ENCODE peak calls at places on chromosome 10, in four cellular contexts. M is IMR-90, K is LHCN-M2, Q is fibroblast of the aortic adventitia. O is an unnamed sample.

GRCh38 chr10:52334595-52334994 is 20.5 kb downstream of the DKK1 start:
- DNase-seq in Q (no peak), K (no peak), M (peak), O (peak)

GRCh38 chr10:4130685-4131084 is 345.7 kb upstream of the KLF6 start:
- DNase-seq in M (no peak), K (no peak), Q (no peak), O (no peak)

GRCh38 chr10:3169271-3169670 is 3.3 kb downstream of the PITRM1 start:
- DNase-seq in M (no peak), Q (no peak), K (no peak), O (no peak)

GRCh38 chr10:123287594-123288247 is 133.5 kb downstream of the BUB3 start:
- DNase-seq in M (peak), Q (peak), K (peak), O (peak)

GRCh38 chr10:59830601-59831259 is 75.6 kb downstream of the CCDC6 start:
- DNase-seq in K (peak), Q (peak), M (peak), O (peak)

GRCh38 chr10:60446855-60447254 is 57.2 kb upstream of the ANK3 start:
- DNase-seq in K (peak), Q (no peak), M (no peak), O (no peak)

GRCh38 chr10:131452926-131453771 is 141.6 kb upstream of the TCERG1L start:
- DNase-seq in K (no peak), Q (no peak), M (no peak), O (no peak)

GRCh38 chr10:42985436-42986316 is 91.2 kb upstream of the RET start:
- DNase-seq in K (no peak), Q (no peak), M (no peak), O (no peak)

GRCh38 chr10:88178758-88179157 is 315.3 kb downstream of the PTEN start:
- DNase-seq in K (no peak), M (no peak), Q (no peak), O (no peak)

GRCh38 chr10:17147884-17148494 is 18.4 kb upstream of the CUBN start:
- DNase-seq in K (no peak), Q (no peak), M (peak), O (peak)

GRCh38 chr10:75003891-75004290 is 107.6 kb upstream of the SAMD8 start:
- DNase-seq in M (no peak), Q (no peak), K (no peak), O (no peak)

GRCh38 chr10:132645630-132646442 is 108.2 kb downstream of the INPP5A start:
- DNase-seq in Q (no peak), M (no peak), K (no peak), O (no peak)

GRCh38 chr10:62610649-62611229 is 193.8 kb upstream of the ADO start:
- DNase-seq in K (peak), M (peak), Q (peak), O (peak)

GRCh38 chr10:91891285-91892001 is 17.8 kb downstream of the FGFBP3 start:
- DNase-seq in Q (peak), K (peak), M (peak), O (peak)

GRCh38 chr10:120067427-120067826 is 174.9 kb downstream of the SEC23IP start:
- DNase-seq in K (no peak), M (no peak), Q (no peak), O (no peak)

GRCh38 chr10:17984056-17984455 is 32.3 kb downstream of the SLC39A12 start:
- DNase-seq in M (peak), Q (peak), K (peak), O (peak)

GRCh38 chr10:74855027-74855426 is 28.6 kb downstream of the KAT6B start:
- DNase-seq in M (no peak), Q (no peak), K (no peak), O (no peak)

GRCh38 chr10:16964571-16965241 is 147.5 kb upstream of the RSU1 start:
- DNase-seq in K (peak), M (no peak), Q (no peak), O (no peak)